ENCODE peak calls at places on chromosomes 16 and 17, in eight cellular contexts. R is dorsolateral prefrontal cortex, L is stomach, O is SK-N-SH, V is nephron progenitor cell, Z is PC-3, Q is esophagus squamous epithelium, S is fibroblast of mammary gland. X is an unnamed sample.

GRCh38 chr17:41367426-41368075 is 2.1 kb downstream of the KRT33B start:
- DNase-seq in R (no peak), L (no peak), O (no peak), V (no peak), Z (peak; percentile 32), Q (no peak), S (peak; percentile 23), X (peak; percentile 74)

GRCh38 chr17:441155-441950 is 88.7 kb upstream of the RPH3AL start:
- DNase-seq in R (no peak), L (no peak), O (no peak), V (no peak), Z (no peak), Q (no peak), S (no peak), X (no peak)

GRCh38 chr17:39461113-39461910 is at the start of gene CDK12:
- DNase-seq in R (peak; percentile 95), L (peak; percentile 97), O (peak; percentile 94), V (peak; percentile 87), Z (peak; percentile 99), Q (peak; percentile 82), S (peak; percentile 100), X (peak; percentile 99)

GRCh38 chr16:48971571-48972071 is 310.0 kb downstream of the CBLN1 start:
- DNase-seq in R (no peak), L (no peak), O (no peak), V (no peak), Z (peak; percentile 69), Q (no peak), S (no peak), X (peak; percentile 84)

GRCh38 chr17:8062435-8062806 is 23.6 kb downstream of the ALOX15B start:
- DNase-seq in R (no peak), L (no peak), O (no peak), V (no peak), Z (peak; percentile 36), Q (no peak), S (peak; percentile 63), X (no peak)

GRCh38 chr16:30145692-30146091 is 22.7 kb upstream of the MAPK3 start:
- DNase-seq in R (no peak), L (no peak), O (no peak), V (no peak), Z (no peak), Q (no peak), S (no peak), X (no peak)

GRCh38 chr16:30660424-30661251 is 2.4 kb downstream of the FBRS start:
- DNase-seq in R (no peak), L (no peak), O (no peak), V (no peak), Z (no peak), Q (no peak), S (peak; percentile 54), X (peak; percentile 49)

GRCh38 chr16:85473909-85474640 is 139.0 kb upstream of the GSE1 start:
- DNase-seq in R (no peak), L (no peak), O (peak; percentile 81), V (peak; percentile 60), Z (no peak), Q (no peak), S (peak; percentile 12), X (no peak)

GRCh38 chr17:77883213-77883650 is 75.3 kb upstream of the TNRC6C start:
- DNase-seq in R (no peak), L (no peak), O (no peak), V (no peak), Z (no peak), Q (no peak), S (no peak), X (no peak)

GRCh38 chr16:28538733-28539596 is at the start of gene NUPR1:
- DNase-seq in R (peak; percentile 57), L (peak; percentile 95), O (no peak), V (no peak), Z (peak; percentile 93), Q (peak; percentile 34), S (peak; percentile 99), X (peak; percentile 91)

GRCh38 chr16:51035110-51035498 is 116.0 kb downstream of the SALL1 start:
- DNase-seq in R (no peak), L (no peak), O (no peak), V (no peak), Z (no peak), Q (no peak), S (peak; percentile 6), X (no peak)

GRCh38 chr17:2213291-2213960 is 90.2 kb downstream of the SMG6 start:
- DNase-seq in R (no peak), L (no peak), O (no peak), V (no peak), Z (no peak), Q (no peak), S (peak; percentile 63), X (no peak)

GRCh38 chr17:16013943-16014407 is 14.4 kb downstream of the TTC19 start:
- DNase-seq in R (no peak), L (no peak), O (peak; percentile 50), V (no peak), Z (peak; percentile 90), Q (no peak), S (peak; percentile 88), X (peak; percentile 75)

GRCh38 chr17:78137392-78138203 is 7.0 kb downstream of the TMC8 start:
- DNase-seq in R (no peak), L (no peak), O (peak; percentile 60), V (no peak), Z (no peak), Q (no peak), S (no peak), X (no peak)

GRCh38 chr16:56617212-56618085 is 8.1 kb upstream of the MT1E start:
- DNase-seq in R (peak; percentile 64), L (peak; percentile 80), O (no peak), V (peak; percentile 67), Z (no peak), Q (no peak), S (peak; percentile 79), X (peak; percentile 74)

GRCh38 chr16:35823342-35823741 is 2363.9 kb downstream of the TP53TG3F start:
- DNase-seq in R (no peak), L (no peak), O (no peak), V (no peak), Z (no peak), Q (no peak), S (no peak), X (no peak)

GRCh38 chr16:81797443-81797842 is 18.4 kb downstream of the PLCG2 start:
- DNase-seq in R (no peak), L (no peak), O (no peak), V (no peak), Z (no peak), Q (no peak), S (no peak), X (no peak)

GRCh38 chr16:57859331-57859730 is 57.0 kb upstream of the KIFC3 start:
- DNase-seq in R (no peak), L (no peak), O (no peak), V (no peak), Z (peak; percentile 41), Q (no peak), S (peak; percentile 28), X (peak; percentile 24)

GRCh38 chr17:81710514-81711308 is 1.4 kb upstream of the SLC25A10 start:
- DNase-seq in R (no peak), L (no peak), O (no peak), V (no peak), Z (peak; percentile 30), Q (no peak), S (peak; percentile 37), X (peak; percentile 15)

GRCh38 chr16:270381-271255 is 5.1 kb downstream of the RGS11 start:
- DNase-seq in R (no peak), L (no peak), O (no peak), V (no peak), Z (no peak), Q (no peak), S (no peak), X (no peak)

GRCh38 chr16:20298452-20298851 is 28.9 kb downstream of the GP2 start:
- DNase-seq in R (no peak), L (no peak), O (no peak), V (no peak), Z (no peak), Q (no peak), S (no peak), X (no peak)

GRCh38 chr17:15398736-15399331 is 57.4 kb upstream of the TEKT3 start:
- DNase-seq in R (peak; percentile 25), L (no peak), O (peak; percentile 52), V (no peak), Z (peak; percentile 93), Q (no peak), S (peak; percentile 68), X (peak; percentile 58)

GRCh38 chr16:86061318-86061695 is 162.3 kb downstream of the IRF8 start:
- DNase-seq in R (no peak), L (no peak), O (no peak), V (no peak), Z (no peak), Q (no peak), S (no peak), X (no peak)

GRCh38 chr17:37828313-37829124 is 83.7 kb upstream of the HNF1B start:
- DNase-seq in R (no peak), L (no peak), O (no peak), V (no peak), Z (peak; percentile 5), Q (no peak), S (peak; percentile 18), X (no peak)

GRCh38 chr16:77376358-77376757 is 58.5 kb downstream of the ADAMTS18 start:
- DNase-seq in R (no peak), L (no peak), O (no peak), V (no peak), Z (no peak), Q (no peak), S (peak; percentile 2), X (no peak)
- TF ChIP-seq CTCF in R (no peak), L (no peak), O (peak; percentile 31), V (no peak), Z (no peak), Q (no peak), S (peak; percentile 20), X (peak; percentile 11)

GRCh38 chr16:5058476-5058875 is 7.3 kb downstream of the C16orf89 start:
- DNase-seq in R (no peak), L (no peak), O (peak; percentile 48), V (peak; percentile 33), Z (no peak), Q (no peak), S (no peak), X (no peak)
- TF ChIP-seq CTCF in R (no peak), L (no peak), O (peak; percentile 27), V (no peak), Z (peak; percentile 15), Q (no peak), S (no peak), X (no peak)

GRCh38 chr16:24188143-24188542 is 68.0 kb upstream of the CACNG3 start:
- DNase-seq in R (no peak), L (no peak), O (peak; percentile 71), V (no peak), Z (no peak), Q (no peak), S (no peak), X (no peak)

GRCh38 chr16:24189941-24190340 is 66.2 kb upstream of the CACNG3 start:
- DNase-seq in R (no peak), L (no peak), O (no peak), V (no peak), Z (no peak), Q (no peak), S (no peak), X (no peak)

GRCh38 chr16:24191876-24192402 is 64.2 kb upstream of the CACNG3 start:
- DNase-seq in R (no peak), L (no peak), O (no peak), V (no peak), Z (no peak), Q (no peak), S (no peak), X (no peak)

GRCh38 chr16:24188751-24189318 is 67.3 kb upstream of the CACNG3 start:
- DNase-seq in R (no peak), L (no peak), O (no peak), V (no peak), Z (no peak), Q (no peak), S (no peak), X (no peak)
- TF ChIP-seq CTCF in R (no peak), L (no peak), O (no peak), V (no peak), Z (no peak), Q (no peak), S (no peak), X (no peak)

GRCh38 chr17:58324409-58325288 is 3.9 kb downstream of the TSPOAP1 start:
- DNase-seq in R (no peak), L (peak; percentile 69), O (peak; percentile 97), V (peak; percentile 76), Z (peak; percentile 56), Q (no peak), S (no peak), X (peak; percentile 31)
- TF ChIP-seq CTCF in R (no peak), L (no peak), O (no peak), V (no peak), Z (no peak), Q (no peak), S (no peak), X (no peak)